ENCODE peak calls at places on chromosomes 4 and X, in five cellular contexts. One of them, this sample, is unnamed.

GRCh38 chr4:150280081-150280950 is 202.1 kb downstream of the DCLK2 start:
- DNase-seq in lower leg skin: no peak
- DNase-seq in neural crest cell: no peak
- DNase-seq in thoracic aorta: no peak
- DNase-seq in A673: peak
- DNase-seq in this sample: no peak

GRCh38 chr4:102730968-102731533 is 29.7 kb downstream of the MANBA start:
- DNase-seq in A673: peak
- DNase-seq in thoracic aorta: no peak
- DNase-seq in lower leg skin: no peak
- DNase-seq in neural crest cell: no peak
- DNase-seq in this sample: no peak

GRCh38 chr4:8525383-8526120 is 54.6 kb upstream of the GPR78 start:
- DNase-seq in thoracic aorta: no peak
- DNase-seq in lower leg skin: no peak
- DNase-seq in A673: no peak
- DNase-seq in neural crest cell: no peak
- DNase-seq in this sample: peak

GRCh38 chr4:26821677-26822503 is 38.8 kb upstream of the STIM2 start:
- DNase-seq in thoracic aorta: no peak
- DNase-seq in lower leg skin: no peak
- DNase-seq in A673: peak
- DNase-seq in neural crest cell: no peak
- DNase-seq in this sample: no peak

GRCh38 chr4:168857546-168858314 is 152.3 kb downstream of the CBR4 start:
- DNase-seq in A673: no peak
- DNase-seq in thoracic aorta: no peak
- DNase-seq in lower leg skin: no peak
- DNase-seq in neural crest cell: no peak
- DNase-seq in this sample: no peak

GRCh38 chr4:127219247-127219646 is 413.5 kb upstream of the INTU start:
- DNase-seq in neural crest cell: no peak
- DNase-seq in A673: no peak
- DNase-seq in lower leg skin: no peak
- DNase-seq in thoracic aorta: no peak
- DNase-seq in this sample: no peak

GRCh38 chrX:105820247-105820646 is 2.1 kb upstream of the NRK start:
- DNase-seq in neural crest cell: no peak
- DNase-seq in A673: no peak
- DNase-seq in thoracic aorta: no peak
- DNase-seq in lower leg skin: no peak
- DNase-seq in this sample: no peak

GRCh38 chrX:115894087-115894486 is 276.5 kb upstream of the AGTR2 start:
- DNase-seq in neural crest cell: no peak
- DNase-seq in A673: peak
- DNase-seq in lower leg skin: no peak
- DNase-seq in thoracic aorta: no peak
- DNase-seq in this sample: no peak

GRCh38 chr4:26873391-26874026 is 12.9 kb downstream of the STIM2 start:
- DNase-seq in thoracic aorta: no peak
- DNase-seq in A673: no peak
- DNase-seq in neural crest cell: no peak
- DNase-seq in lower leg skin: no peak
- DNase-seq in this sample: no peak

GRCh38 chr4:16196482-16197393 is 29.5 kb downstream of the TAPT1 start:
- DNase-seq in A673: peak
- DNase-seq in thoracic aorta: no peak
- DNase-seq in lower leg skin: no peak
- DNase-seq in neural crest cell: no peak
- DNase-seq in this sample: no peak

GRCh38 chrX:107766470-107767140 is 9.0 kb downstream of the TSC22D3 start:
- DNase-seq in A673: no peak
- DNase-seq in thoracic aorta: no peak
- DNase-seq in lower leg skin: no peak
- DNase-seq in neural crest cell: no peak
- DNase-seq in this sample: no peak

GRCh38 chrX:72042860-72043248 is 88.9 kb downstream of the RTL5 start:
- DNase-seq in neural crest cell: no peak
- DNase-seq in A673: no peak
- DNase-seq in thoracic aorta: no peak
- DNase-seq in lower leg skin: no peak
- DNase-seq in this sample: no peak

GRCh38 chrX:110120025-110120424 is 117.1 kb downstream of the TMEM164 start:
- DNase-seq in lower leg skin: no peak
- DNase-seq in neural crest cell: no peak
- DNase-seq in thoracic aorta: peak
- DNase-seq in A673: no peak
- DNase-seq in this sample: no peak

GRCh38 chrX:110131031-110131430 is 128.1 kb downstream of the TMEM164 start:
- DNase-seq in lower leg skin: no peak
- DNase-seq in neural crest cell: no peak
- DNase-seq in A673: no peak
- DNase-seq in thoracic aorta: no peak
- DNase-seq in this sample: no peak

GRCh38 chrX:110119480-110119879 is 116.6 kb downstream of the TMEM164 start:
- DNase-seq in lower leg skin: no peak
- DNase-seq in thoracic aorta: no peak
- DNase-seq in A673: no peak
- DNase-seq in neural crest cell: no peak
- DNase-seq in this sample: no peak

GRCh38 chrX:110123331-110123782 is 120.4 kb downstream of the TMEM164 start:
- DNase-seq in neural crest cell: no peak
- DNase-seq in thoracic aorta: no peak
- DNase-seq in A673: peak
- DNase-seq in lower leg skin: no peak
- DNase-seq in this sample: peak

GRCh38 chrX:110125435-110125834 is 122.5 kb downstream of the TMEM164 start:
- DNase-seq in A673: peak
- DNase-seq in lower leg skin: no peak
- DNase-seq in thoracic aorta: no peak
- DNase-seq in neural crest cell: no peak
- DNase-seq in this sample: no peak
- TF ChIP-seq CTCF in A673: peak
- TF ChIP-seq CTCF in lower leg skin: no peak
- TF ChIP-seq CTCF in thoracic aorta: no peak
- TF ChIP-seq CTCF in neural crest cell: peak
- TF ChIP-seq CTCF in this sample: peak

GRCh38 chr4:132488555-132488954 is 660.5 kb upstream of the PCDH10 start:
- DNase-seq in neural crest cell: no peak
- DNase-seq in thoracic aorta: no peak
- DNase-seq in lower leg skin: no peak
- DNase-seq in A673: no peak
- DNase-seq in this sample: no peak

GRCh38 chr4:132498215-132498614 is 650.9 kb upstream of the PCDH10 start:
- DNase-seq in neural crest cell: no peak
- DNase-seq in lower leg skin: no peak
- DNase-seq in A673: no peak
- DNase-seq in thoracic aorta: no peak
- DNase-seq in this sample: no peak

DNA sequence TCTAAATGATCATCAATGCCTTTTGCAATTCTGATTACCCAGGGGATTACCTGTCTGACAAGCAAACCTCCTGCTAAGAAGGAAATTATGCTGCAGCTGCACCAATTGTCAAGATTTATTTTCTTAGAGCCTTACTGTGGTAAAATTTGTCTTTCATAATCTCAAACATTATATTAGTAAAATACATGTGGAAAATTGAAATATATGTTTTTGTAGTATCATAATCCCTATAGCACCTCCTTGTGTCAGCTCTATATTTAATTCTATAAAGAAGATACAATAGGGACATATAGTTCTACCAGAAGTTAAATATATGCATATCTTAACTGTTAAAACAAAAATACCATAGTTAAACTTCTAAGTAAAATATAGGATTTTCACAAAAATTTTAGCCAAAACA is 655.6 kb upstream of the PCDH10 start:
- DNase-seq in neural crest cell: no peak
- DNase-seq in A673: no peak
- DNase-seq in thoracic aorta: no peak
- DNase-seq in lower leg skin: no peak
- DNase-seq in this sample: no peak
- TF ChIP-seq CTCF in neural crest cell: no peak
- TF ChIP-seq CTCF in A673: no peak
- TF ChIP-seq CTCF in thoracic aorta: no peak
- TF ChIP-seq CTCF in lower leg skin: no peak
- TF ChIP-seq CTCF in this sample: no peak

GRCh38 chr4:82126641-82127040 is 247.2 kb downstream of the HNRNPD start:
- DNase-seq in neural crest cell: no peak
- DNase-seq in A673: no peak
- DNase-seq in thoracic aorta: no peak
- DNase-seq in lower leg skin: no peak
- DNase-seq in this sample: no peak
- TF ChIP-seq CTCF in neural crest cell: no peak
- TF ChIP-seq CTCF in A673: no peak
- TF ChIP-seq CTCF in thoracic aorta: no peak
- TF ChIP-seq CTCF in lower leg skin: no peak
- TF ChIP-seq CTCF in this sample: no peak

DNA sequence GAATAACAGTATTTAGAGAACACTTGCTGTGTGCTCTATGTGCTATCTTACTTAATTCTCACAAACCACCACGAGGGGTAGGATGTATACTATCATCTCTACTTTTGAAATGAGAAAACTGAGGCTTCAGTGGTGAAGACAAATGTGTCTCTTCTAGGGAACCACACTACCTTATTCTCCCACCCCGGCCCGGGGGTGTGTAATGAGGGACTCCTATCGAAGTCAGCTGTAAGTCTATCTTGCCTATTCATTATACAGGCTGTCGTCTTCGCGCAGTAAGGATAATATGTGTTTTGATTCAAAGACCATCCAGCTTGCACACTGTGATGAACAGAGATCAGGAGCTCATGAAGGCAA is 1.1 kb downstream of the NOP14 start:
- DNase-seq in neural crest cell: no peak
- DNase-seq in thoracic aorta: no peak
- DNase-seq in A673: peak
- DNase-seq in lower leg skin: no peak
- DNase-seq in this sample: no peak
- TF ChIP-seq CTCF in neural crest cell: peak
- TF ChIP-seq CTCF in thoracic aorta: no peak
- TF ChIP-seq CTCF in A673: peak
- TF ChIP-seq CTCF in lower leg skin: no peak
- TF ChIP-seq CTCF in this sample: no peak

GRCh38 chrX:123405231-123405630 is 221.2 kb downstream of the GRIA3 start:
- DNase-seq in neural crest cell: no peak
- DNase-seq in thoracic aorta: no peak
- DNase-seq in lower leg skin: no peak
- DNase-seq in A673: no peak
- DNase-seq in this sample: no peak

GRCh38 chrX:123399709-123400108 is 215.6 kb downstream of the GRIA3 start:
- DNase-seq in A673: no peak
- DNase-seq in thoracic aorta: no peak
- DNase-seq in neural crest cell: no peak
- DNase-seq in lower leg skin: no peak
- DNase-seq in this sample: no peak
- TF ChIP-seq CTCF in A673: no peak
- TF ChIP-seq CTCF in thoracic aorta: no peak
- TF ChIP-seq CTCF in neural crest cell: no peak
- TF ChIP-seq CTCF in lower leg skin: no peak
- TF ChIP-seq CTCF in this sample: no peak

GRCh38 chr4:90120037-90120436 is 7.2 kb upstream of the CCSER1 start:
- DNase-seq in lower leg skin: no peak
- DNase-seq in A673: no peak
- DNase-seq in thoracic aorta: no peak
- DNase-seq in neural crest cell: no peak
- DNase-seq in this sample: no peak
- TF ChIP-seq CTCF in lower leg skin: no peak
- TF ChIP-seq CTCF in A673: no peak
- TF ChIP-seq CTCF in thoracic aorta: no peak
- TF ChIP-seq CTCF in neural crest cell: no peak
- TF ChIP-seq CTCF in this sample: no peak

This sample was measured in Caco-2.